ENCODE peak calls at places on chromosomes 1 and 21, in six cellular contexts. R is transverse colon, I is stomach, E is breast epithelium, V is K562, D is upper lobe of left lung. W is an unnamed sample.

GRCh38 chr1:6212193-6212959 is 6.5 kb downstream of the RNF207 start:
- DNase-seq in R (no peak), I (no peak), E (no peak), V (no peak), D (no peak), W (no peak)

GRCh38 chr1:209246660-209247059 is 336.9 kb upstream of the CAMK1G start:
- DNase-seq in R (no peak), I (no peak), E (no peak), V (no peak), D (no peak), W (no peak)

GRCh38 chr1:230280054-230280795 is 145.9 kb downstream of the PGBD5 start:
- DNase-seq in R (no peak), I (no peak), E (no peak), V (no peak), D (peak; percentile 61), W (no peak)

GRCh38 chr1:13863701-13864100 is 163.7 kb downstream of the PRDM2 start:
- DNase-seq in R (no peak), I (no peak), E (no peak), V (no peak), D (no peak), W (no peak)

GRCh38 chr1:232476538-232476950 is 153.4 kb downstream of the SIPA1L2 start:
- DNase-seq in R (no peak), I (no peak), E (no peak), V (no peak), D (no peak), W (peak; percentile 10)

GRCh38 chr21:34956416-34957316 is 92.4 kb downstream of the RUNX1 start:
- DNase-seq in R (no peak), I (no peak), E (peak; percentile 39), V (no peak), D (no peak), W (peak; percentile 28)

GRCh38 chr1:30174499-30174898 is 548.9 kb downstream of the MATN1 start:
- DNase-seq in R (no peak), I (no peak), E (no peak), V (no peak), D (no peak), W (no peak)

GRCh38 chr1:236403905-236404696 is 10.0 kb downstream of the EDARADD start:
- DNase-seq in R (no peak), I (no peak), E (no peak), V (no peak), D (peak; percentile 27), W (peak; percentile 15)

GRCh38 chr1:18581420-18581880 is 49.2 kb upstream of the PAX7 start:
- DNase-seq in R (peak; percentile 15), I (peak; percentile 50), E (no peak), V (peak; percentile 88), D (peak; percentile 87), W (peak; percentile 14)

GRCh38 chr1:31549807-31550620 is 26.3 kb upstream of the TINAGL1 start:
- DNase-seq in R (peak; percentile 62), I (no peak), E (no peak), V (no peak), D (no peak), W (no peak)
- H3K4me3 ChIP-seq in R (no peak overlapping the region), I (no peak overlapping the region), E (no peak overlapping the region), V (no peak overlapping the region), D (no peak overlapping the region), W (no peak overlapping the region)

GRCh38 chr1:92910081-92910480 is 51.2 kb downstream of the DIPK1A start:
- DNase-seq in R (no peak), I (no peak), E (no peak), V (no peak), D (no peak), W (no peak)
- H3K4me1 ChIP-seq in R (no peaks in the 10 kb centered on the region), I (peaks cover 16% of the 10 kb centered on the region), E (no peaks in the 10 kb centered on the region), V (no peaks in the 10 kb centered on the region), D (no peaks in the 10 kb centered on the region), W (no peaks in the 10 kb centered on the region)

GRCh38 chr1:15764890-15765289 is 6.3 kb downstream of the FBLIM1 start:
- DNase-seq in R (no peak), I (no peak), E (no peak), V (no peak), D (peak; percentile 84), W (no peak)

GRCh38 chr1:15767941-15768340 is 9.3 kb downstream of the FBLIM1 start:
- DNase-seq in R (no peak), I (no peak), E (no peak), V (no peak), D (no peak), W (peak; percentile 43)

GRCh38 chr1:15764269-15764764 is 5.7 kb downstream of the FBLIM1 start:
- DNase-seq in R (peak; percentile 88), I (peak; percentile 58), E (no peak), V (peak; percentile 63), D (no peak), W (no peak)

GRCh38 chr1:15768388-15768787 is 9.8 kb downstream of the FBLIM1 start:
- DNase-seq in R (no peak), I (no peak), E (no peak), V (no peak), D (no peak), W (no peak)

GRCh38 chr1:15765495-15766194 is 7.0 kb downstream of the FBLIM1 start:
- DNase-seq in R (no peak), I (no peak), E (no peak), V (peak; percentile 70), D (no peak), W (no peak)
- TF ChIP-seq POLR2AphosphoS5 in R (no peak), I (no peak), E (no peak), V (no peak), D (no peak), W (no peak)

GRCh38 chr1:207032528-207033017 is at the start of gene C1orf116:
- DNase-seq in R (peak; percentile 88), I (peak; percentile 87), E (peak; percentile 91), V (peak; percentile 98), D (no peak), W (peak; percentile 93)
- H3K4me3 ChIP-seq in R (peak within 1 kb of the TSS; percentile 51), I (peak within 1 kb of the TSS; percentile 36), E (peak within 1 kb of the TSS; percentile 57), V (no peak within 1 kb of the TSS), D (peak within 1 kb of the TSS; percentile 18), W (peak within 1 kb of the TSS; percentile 41)

GRCh38 chr1:145997156-145998023 is 1.0 kb upstream of the TXNIP start:
- DNase-seq in R (peak; percentile 74), I (peak; percentile 53), E (no peak), V (no peak), D (peak; percentile 44), W (peak; percentile 56)
- H3K4me1 ChIP-seq in R (peaks cover 54% of the 10 kb centered on the region), I (peaks cover 58% of the 10 kb centered on the region), E (peaks cover 9% of the 10 kb centered on the region), V (peaks cover 14% of the 10 kb centered on the region), D (peaks cover 40% of the 10 kb centered on the region), W (peaks cover 10% of the 10 kb centered on the region)

DNA sequence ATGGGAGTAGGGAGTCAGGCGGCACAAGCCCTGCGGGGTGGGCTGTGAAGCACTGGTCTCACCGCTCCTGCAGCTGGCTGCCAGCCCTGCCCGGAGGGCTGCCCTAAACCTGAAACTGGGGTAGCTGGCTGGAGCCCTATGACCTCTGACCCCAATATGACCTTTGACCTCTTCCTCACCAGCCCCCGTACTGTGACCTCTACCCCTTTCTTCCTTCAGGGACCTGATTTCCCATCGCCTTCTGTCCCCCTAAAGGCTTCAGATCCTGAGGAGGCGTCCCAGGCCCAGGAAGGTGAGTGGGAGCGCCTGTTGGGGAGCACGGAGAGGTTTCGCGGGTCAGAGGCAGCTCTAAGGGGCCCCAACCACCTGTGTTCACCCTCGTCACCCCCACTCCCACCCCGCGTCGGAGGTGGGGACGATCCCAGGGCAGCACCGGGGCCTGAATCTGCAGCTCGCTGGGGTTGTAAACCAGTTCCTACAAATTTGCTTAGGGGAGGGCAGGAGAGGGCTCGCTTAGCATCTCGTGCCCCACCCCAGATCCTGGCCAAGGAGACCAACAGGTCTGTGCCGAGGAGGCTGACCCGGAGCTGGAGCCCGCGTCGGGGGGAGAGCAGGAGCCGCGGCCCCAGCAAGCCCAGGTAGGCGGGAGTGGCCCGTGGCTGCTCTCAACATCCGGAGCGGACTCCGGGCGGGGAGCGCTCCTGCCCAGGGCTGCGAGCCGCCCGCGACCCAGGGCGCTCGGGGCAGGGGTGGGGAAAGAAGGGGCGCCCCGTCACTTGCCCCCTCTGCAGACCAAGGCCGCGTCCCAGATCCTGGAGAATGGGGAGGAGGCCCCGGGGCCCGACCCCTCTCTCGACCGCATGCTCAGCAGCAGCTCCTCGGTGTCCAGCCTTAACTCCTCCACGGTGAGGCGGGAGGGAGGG is 7.3 kb downstream of the SYTL1 start:
- DNase-seq in R (peak; percentile 73), I (peak; percentile 88), E (peak; percentile 72), V (peak; percentile 86), D (peak; percentile 91), W (peak; percentile 90)
- TF ChIP-seq POLR2AphosphoS5 in R (no peak), I (no peak), E (no peak), V (no peak), D (no peak), W (peak; percentile 75)

DNA sequence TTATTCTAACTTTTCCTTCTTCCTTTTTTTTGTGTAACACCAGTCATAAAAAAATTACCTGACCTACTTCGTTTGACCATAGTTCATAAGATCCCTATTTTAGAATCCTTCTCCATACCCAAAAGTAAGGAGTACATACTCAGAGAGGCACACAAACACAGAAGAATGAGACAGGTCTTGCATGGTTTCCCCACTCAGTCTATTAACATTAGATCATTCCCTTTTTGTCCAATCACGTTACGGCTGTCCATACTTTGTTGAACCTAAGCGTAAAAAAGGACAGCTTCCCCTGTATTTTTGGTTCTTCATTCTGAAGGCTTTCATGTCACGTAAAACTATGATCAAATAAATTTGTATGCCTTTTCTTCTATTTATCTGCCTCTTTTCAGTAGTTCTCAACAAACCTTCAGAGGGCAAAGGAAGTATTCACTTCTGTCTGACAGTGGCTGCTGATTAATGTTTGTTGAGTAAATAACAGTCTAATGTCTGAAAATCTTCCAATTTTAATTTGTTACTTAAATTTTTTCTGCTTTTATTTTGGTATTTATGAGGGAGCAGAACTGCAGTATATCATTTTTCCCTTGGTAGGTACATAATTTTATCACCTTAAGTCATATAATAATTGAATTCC is 16.4 kb downstream of the PKN2 start:
- DNase-seq in R (no peak), I (no peak), E (no peak), V (no peak), D (no peak), W (no peak)
- H3K4me3 ChIP-seq in R (no peak overlapping the region), I (no peak overlapping the region), E (no peak overlapping the region), V (no peak overlapping the region), D (no peak overlapping the region), W (no peak overlapping the region)

GRCh38 chr1:200901350-200901749 is 6.7 kb downstream of the INAVA start:
- DNase-seq in R (no peak), I (no peak), E (no peak), V (no peak), D (no peak), W (no peak)
- H3K4me1 ChIP-seq in R (peaks cover 83% of the 10 kb centered on the region), I (no peaks in the 10 kb centered on the region), E (no peaks in the 10 kb centered on the region), V (peaks cover 16% of the 10 kb centered on the region), D (no peaks in the 10 kb centered on the region), W (no peaks in the 10 kb centered on the region)

W was measured in prostate gland.